ENCODE peak calls at places on chromosome 9, in seven cellular contexts. O is nephron progenitor cell, Z is AG09309, D is lower leg skin, B is fibroblast of mammary gland, E is dorsolateral prefrontal cortex, Y is astrocyte of the cerebellum. G is an unnamed sample.

GRCh38 chr9:94630833-94631232 is 8.5 kb downstream of the FBP1 start:
- DNase-seq in O (no peak), Z (no peak), D (no peak), B (no peak), E (no peak), Y (no peak), G (no peak)

GRCh38 chr9:130426467-130426773 is 18.3 kb upstream of the ASS1 start:
- DNase-seq in O (no peak), Z (no peak), D (no peak), B (no peak), E (no peak), Y (no peak), G (no peak)

GRCh38 chr9:112325127-112325526 is 8.3 kb downstream of the PTBP3 start:
- DNase-seq in O (no peak), Z (no peak), D (no peak), B (no peak), E (no peak), Y (no peak), G (no peak)

GRCh38 chr9:4890929-4891328 is 94.1 kb upstream of the JAK2 start:
- DNase-seq in O (no peak), Z (no peak), D (no peak), B (no peak), E (no peak), Y (no peak), G (no peak)

GRCh38 chr9:100715100-100715379 is 137.2 kb downstream of the CAVIN4 start:
- DNase-seq in O (no peak), Z (no peak), D (no peak), B (no peak), E (no peak), Y (no peak), G (no peak)

GRCh38 chr9:137175345-137175961 is 3.6 kb upstream of the TMEM210 start:
- DNase-seq in O (no peak), Z (no peak), D (no peak), B (no peak), E (no peak), Y (no peak), G (no peak)

GRCh38 chr9:99059074-99059894 is 45.6 kb upstream of the TGFBR1 start:
- DNase-seq in O (no peak), Z (no peak), D (no peak), B (no peak), E (no peak), Y (no peak), G (no peak)

GRCh38 chr9:117278656-117279055 is 136.2 kb downstream of the ASTN2 start:
- DNase-seq in O (no peak), Z (no peak), D (no peak), B (no peak), E (no peak), Y (no peak), G (no peak)

GRCh38 chr9:126009047-126009446 is 261.9 kb downstream of the PBX3 start:
- DNase-seq in O (no peak), Z (no peak), D (no peak), B (peak), E (no peak), Y (no peak), G (no peak)

GRCh38 chr9:95150903-95151302 is 166.6 kb downstream of the FANCC start:
- DNase-seq in O (no peak), Z (no peak), D (no peak), B (no peak), E (no peak), Y (no peak), G (no peak)

GRCh38 chr9:129473523-129474244 is 147.2 kb downstream of the C9orf50 start:
- DNase-seq in O (no peak), Z (no peak), D (peak), B (peak), E (no peak), Y (no peak), G (no peak)

GRCh38 chr9:120878188-120879130 is 1.5 kb upstream of the PHF19 start:
- DNase-seq in O (no peak), Z (no peak), D (no peak), B (no peak), E (no peak), Y (no peak), G (no peak)

GRCh38 chr9:128555180-128555721 is 2.9 kb downstream of the SPTAN1 start:
- DNase-seq in O (no peak), Z (no peak), D (no peak), B (peak), E (no peak), Y (peak), G (no peak)

GRCh38 chr9:130298663-130299279 is 33.2 kb downstream of the HMCN2 start:
- DNase-seq in O (peak), Z (no peak), D (no peak), B (no peak), E (no peak), Y (no peak), G (peak)

GRCh38 chr9:70852711-70853240 is 268.6 kb downstream of the TRPM3 start:
- DNase-seq in O (no peak), Z (no peak), D (no peak), B (peak), E (no peak), Y (no peak), G (no peak)

GRCh38 chr9:23219471-23219870 is 606.6 kb downstream of the ELAVL2 start:
- DNase-seq in O (no peak), Z (no peak), D (no peak), B (no peak), E (no peak), Y (no peak), G (no peak)

GRCh38 chr9:4235951-4236804 is 63.7 kb downstream of the GLIS3 start:
- DNase-seq in O (no peak), Z (peak), D (no peak), B (peak), E (no peak), Y (peak), G (peak)

GRCh38 chr9:33167949-33168535 is 906 bp upstream of the B4GALT1 start:
- DNase-seq in O (no peak), Z (no peak), D (no peak), B (no peak), E (no peak), Y (no peak), G (no peak)

GRCh38 chr9:130825051-130825651 is 9.9 kb upstream of the ABL1 start:
- DNase-seq in O (peak), Z (no peak), D (no peak), B (peak), E (no peak), Y (peak), G (no peak)

GRCh38 chr9:135926402-135927194 is 19.3 kb upstream of the CAMSAP1 start:
- DNase-seq in O (no peak), Z (peak), D (peak), B (peak), E (no peak), Y (peak), G (no peak)

GRCh38 chr9:108296056-108296455 is 559.7 kb downstream of the ACTL7B start:
- DNase-seq in O (no peak), Z (peak), D (no peak), B (peak), E (no peak), Y (no peak), G (no peak)

GRCh38 chr9:96021616-96022444 is 146.3 kb downstream of the ERCC6L2 start:
- DNase-seq in O (peak), Z (no peak), D (no peak), B (no peak), E (no peak), Y (no peak), G (no peak)

GRCh38 chr9:11064853-11065252 is 452.1 kb upstream of the PTPRD start:
- DNase-seq in O (no peak), Z (no peak), D (no peak), B (no peak), E (no peak), Y (no peak), G (no peak)

GRCh38 chr9:130445268-130445983 is 665 bp downstream of the ASS1 start:
- DNase-seq in O (no peak), Z (no peak), D (no peak), B (peak), E (no peak), Y (no peak), G (no peak)

GRCh38 chr9:125908138-125908537 is 161.0 kb downstream of the PBX3 start:
- DNase-seq in O (no peak), Z (no peak), D (no peak), B (no peak), E (no peak), Y (no peak), G (no peak)

GRCh38 chr9:97293207-97293721 is 14.2 kb upstream of the CCDC180 start:
- DNase-seq in O (no peak), Z (no peak), D (no peak), B (peak), E (no peak), Y (no peak), G (no peak)

GRCh38 chr9:25724424-25724823 is 46.2 kb upstream of the TUSC1 start:
- DNase-seq in O (no peak), Z (peak), D (no peak), B (peak), E (no peak), Y (peak), G (no peak)

GRCh38 chr9:121508415-121508814 is 8.8 kb upstream of the GGTA1 start:
- DNase-seq in O (no peak), Z (no peak), D (no peak), B (no peak), E (no peak), Y (no peak), G (no peak)

GRCh38 chr9:35929188-35929718 is 20.0 kb downstream of the SPAAR start:
- DNase-seq in O (no peak), Z (no peak), D (no peak), B (no peak), E (no peak), Y (no peak), G (no peak)

GRCh38 chr9:134217431-134218210 is 53.3 kb upstream of the RNU6ATAC start:
- DNase-seq in O (no peak), Z (no peak), D (peak), B (no peak), E (no peak), Y (no peak), G (no peak)
- TF ChIP-seq CTCF in O (no peak), Z (peak), D (no peak), B (no peak), E (no peak), Y (no peak), G (no peak)

GRCh38 chr9:107049825-107050184 is 186.8 kb downstream of the ZNF462 start:
- DNase-seq in O (no peak), Z (no peak), D (no peak), B (no peak), E (no peak), Y (no peak), G (no peak)

GRCh38 chr9:107046692-107047091 is 183.7 kb downstream of the ZNF462 start:
- DNase-seq in O (no peak), Z (no peak), D (no peak), B (no peak), E (no peak), Y (no peak), G (no peak)

GRCh38 chr9:107049046-107049824 is 186.3 kb downstream of the ZNF462 start:
- DNase-seq in O (no peak), Z (no peak), D (no peak), B (no peak), E (no peak), Y (no peak), G (no peak)

GRCh38 chr9:107043886-107044285 is 180.9 kb downstream of the ZNF462 start:
- DNase-seq in O (no peak), Z (no peak), D (no peak), B (no peak), E (no peak), Y (no peak), G (no peak)

DNA sequence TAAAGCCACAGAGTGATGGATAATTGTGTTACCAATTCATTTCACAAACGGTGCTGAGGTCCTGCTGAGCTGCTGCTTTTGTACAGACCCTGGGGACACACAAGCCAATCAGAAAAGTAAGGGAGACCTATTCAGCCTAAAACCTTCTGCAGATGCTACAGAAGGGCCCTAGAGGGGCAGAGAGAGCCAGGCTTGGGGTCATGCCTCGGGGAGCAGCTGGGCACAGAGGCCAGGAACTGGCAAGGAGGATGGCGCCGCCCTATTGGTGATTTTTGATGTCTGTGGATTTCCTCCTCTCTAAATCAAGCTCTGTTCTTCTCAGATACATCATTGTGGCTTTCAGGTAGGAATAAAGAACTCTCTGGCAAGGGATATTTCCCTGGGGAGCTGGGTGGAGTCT is 181.9 kb downstream of the ZNF462 start:
- DNase-seq in O (no peak), Z (no peak), D (no peak), B (no peak), E (no peak), Y (no peak), G (no peak)
- TF ChIP-seq CTCF in O (no peak), Z (no peak), D (no peak), B (no peak), E (no peak), Y (no peak), G (no peak)

GRCh38 chr9:127223810-127224177 is 40.8 kb upstream of the GARNL3 start:
- DNase-seq in O (no peak), Z (no peak), D (peak), B (no peak), E (no peak), Y (no peak), G (no peak)
- TF ChIP-seq CTCF in O (no peak), Z (no peak), D (no peak), B (no peak), E (no peak), Y (no peak), G (no peak)

GRCh38 chr9:124625084-124625483 is 117.9 kb upstream of the NR5A1 start:
- DNase-seq in O (no peak), Z (no peak), D (no peak), B (no peak), E (no peak), Y (no peak), G (no peak)
- TF ChIP-seq CTCF in O (no peak), Z (no peak), D (no peak), B (no peak), E (no peak), Y (no peak), G (no peak)

DNA sequence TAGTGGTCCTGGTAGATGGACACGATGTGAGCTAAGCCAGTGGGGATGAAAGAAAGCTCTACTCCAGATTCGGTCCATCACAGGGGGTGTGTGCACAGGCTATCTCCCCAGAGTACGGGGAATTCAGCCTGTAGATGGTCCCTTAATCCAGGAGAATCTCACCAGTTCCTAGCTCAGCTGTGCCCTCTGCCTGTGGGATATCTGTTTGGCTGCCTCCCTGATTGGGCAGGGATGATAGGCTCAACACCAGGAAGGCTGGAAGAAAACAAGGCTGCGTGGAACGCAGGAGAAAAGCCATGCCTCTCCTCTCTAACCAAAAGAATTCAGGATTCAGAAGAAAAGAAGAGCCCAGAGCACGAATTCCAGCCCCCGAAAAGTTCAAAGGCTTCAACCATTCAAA is 40.9 kb downstream of the VLDLR start:
- DNase-seq in O (no peak), Z (no peak), D (no peak), B (no peak), E (peak), Y (no peak), G (no peak)
- TF ChIP-seq CTCF in O (no peak), Z (no peak), D (no peak), B (peak), E (peak), Y (no peak), G (peak)

G was measured in progenitor cell of endocrine pancreas.